ENCODE peak calls at places on chromosomes 4 and X, in eight cellular contexts. A is HCT116, L is prostate gland, Z is spleen, M is transverse colon, I is HepG2, S is stomach, P is K562. O is an unnamed sample. For H3K4me1, the result is how much of the 10 kb centered on the place peaks cover.

GRCh38 chr4:120080533-120080932 is 13.9 kb upstream of the MAD2L1 start:
- DNase-seq in A (no peak), L (no peak), Z (no peak), M (no peak), I (no peak), S (no peak), P (no peak), O (no peak)

GRCh38 chr4:183838987-183839712 is 66.0 kb upstream of the STOX2 start:
- DNase-seq in A (no peak), L (no peak), Z (no peak), M (no peak), I (no peak), S (no peak), P (no peak), O (no peak)

GRCh38 chr4:91824773-91825172 is 479.0 kb upstream of the GRID2 start:
- DNase-seq in A (no peak), L (no peak), Z (no peak), M (no peak), I (no peak), S (no peak), P (no peak), O (no peak)

GRCh38 chrX:150642421-150642820 is 50.8 kb upstream of the MTMR1 start:
- DNase-seq in A (no peak), L (no peak), Z (no peak), M (no peak), I (no peak), S (no peak), P (no peak), O (no peak)

GRCh38 chrX:139931646-139932076 is 1.2 kb downstream of the ATP11C start:
- DNase-seq in A (no peak), L (no peak), Z (peak), M (no peak), I (no peak), S (no peak), P (peak), O (peak)

GRCh38 chr4:37561803-37562207 is 124.4 kb downstream of the RELL1 start:
- DNase-seq in A (no peak), L (no peak), Z (no peak), M (no peak), I (peak), S (no peak), P (peak), O (no peak)

GRCh38 chr4:54930226-54930625 is 195.2 kb downstream of the KDR start:
- DNase-seq in A (no peak), L (no peak), Z (no peak), M (no peak), I (no peak), S (no peak), P (no peak), O (no peak)

GRCh38 chr4:44425614-44426208 is 22.9 kb downstream of the KCTD8 start:
- DNase-seq in A (no peak), L (no peak), Z (no peak), M (no peak), I (no peak), S (no peak), P (no peak), O (no peak)

GRCh38 chr4:104907991-104908390 is 238.7 kb upstream of the TET2 start:
- DNase-seq in A (no peak), L (no peak), Z (no peak), M (no peak), I (no peak), S (no peak), P (no peak), O (no peak)

GRCh38 chr4:157072002-157072401 is 3.9 kb upstream of the GLRB start:
- DNase-seq in A (no peak), L (no peak), Z (no peak), M (no peak), I (no peak), S (no peak), P (no peak), O (no peak)

GRCh38 chr4:24693636-24694035 is 101.7 kb upstream of the SOD3 start:
- DNase-seq in A (no peak), L (no peak), Z (no peak), M (no peak), I (no peak), S (no peak), P (no peak), O (no peak)

GRCh38 chr4:124931050-124931449 is 218.5 kb upstream of the ANKRD50 start:
- DNase-seq in A (no peak), L (no peak), Z (no peak), M (no peak), I (no peak), S (no peak), P (no peak), O (no peak)

GRCh38 chr4:1232661-1233621 is 16.0 kb downstream of the CTBP1 start:
- DNase-seq in A (no peak), L (no peak), Z (peak), M (no peak), I (no peak), S (no peak), P (no peak), O (peak)

GRCh38 chr4:1039493-1040343 is 28.3 kb downstream of the FGFRL1 start:
- DNase-seq in A (no peak), L (peak), Z (no peak), M (peak), I (no peak), S (peak), P (peak), O (no peak)

GRCh38 chrX:68114573-68115199 is 318.6 kb downstream of the OPHN1 start:
- DNase-seq in A (no peak), L (no peak), Z (no peak), M (peak), I (no peak), S (no peak), P (no peak), O (no peak)

GRCh38 chr4:131499139-131499873 is 1649.8 kb upstream of the PCDH10 start:
- DNase-seq in A (no peak), L (no peak), Z (no peak), M (no peak), I (no peak), S (no peak), P (no peak), O (no peak)

GRCh38 chr4:137861682-137862081 is 329.4 kb upstream of the PCDH18 start:
- DNase-seq in A (no peak), L (no peak), Z (no peak), M (no peak), I (no peak), S (no peak), P (peak), O (no peak)

GRCh38 chr4:117893207-117893606 is 141.1 kb upstream of the NDST3 start:
- DNase-seq in A (no peak), L (no peak), Z (no peak), M (no peak), I (no peak), S (no peak), P (no peak), O (no peak)

GRCh38 chr4:98642991-98643426 is 15.4 kb downstream of the TSPAN5 start:
- DNase-seq in A (peak), L (no peak), Z (no peak), M (no peak), I (peak), S (no peak), P (no peak), O (no peak)

GRCh38 chr4:77599378-77599777 is 6.2 kb upstream of the CXCL13 start:
- DNase-seq in A (peak), L (no peak), Z (no peak), M (no peak), I (peak), S (peak), P (peak), O (no peak)

GRCh38 chr4:61583696-61584095 is 383.6 kb downstream of the ADGRL3 start:
- DNase-seq in A (no peak), L (no peak), Z (no peak), M (no peak), I (no peak), S (no peak), P (no peak), O (no peak)

GRCh38 chr4:41029098-41029497 is 185.2 kb downstream of the APBB2 start:
- DNase-seq in A (no peak), L (no peak), Z (no peak), M (no peak), I (no peak), S (no peak), P (no peak), O (no peak)

GRCh38 chr4:146049802-146050201 is 111.2 kb upstream of the ZNF827 start:
- DNase-seq in A (no peak), L (no peak), Z (no peak), M (no peak), I (no peak), S (no peak), P (peak), O (no peak)

GRCh38 chrX:30060718-30061117 is 154.6 kb upstream of the MAGEB2 start:
- DNase-seq in A (peak), L (peak), Z (no peak), M (no peak), I (no peak), S (no peak), P (no peak), O (no peak)

GRCh38 chr4:108743021-108743420 is 19.8 kb downstream of the ETNPPL start:
- DNase-seq in A (no peak), L (no peak), Z (no peak), M (no peak), I (no peak), S (no peak), P (no peak), O (no peak)

GRCh38 chrX:115632455-115632854 is 71.5 kb downstream of the PLS3 start:
- DNase-seq in A (no peak), L (no peak), Z (no peak), M (no peak), I (no peak), S (no peak), P (no peak), O (no peak)

GRCh38 chr4:75213480-75213879 is 280.6 kb downstream of the PARM1 start:
- DNase-seq in A (no peak), L (no peak), Z (no peak), M (no peak), I (no peak), S (no peak), P (no peak), O (no peak)

GRCh38 chrX:2955281-2955680 is 26.1 kb upstream of the ARSD start:
- DNase-seq in A (no peak), L (no peak), Z (peak), M (no peak), I (no peak), S (no peak), P (no peak), O (no peak)

GRCh38 chr4:167966161-167966560 is 126.2 kb upstream of the ANXA10 start:
- DNase-seq in A (no peak), L (no peak), Z (no peak), M (no peak), I (no peak), S (no peak), P (no peak), O (no peak)

DNA sequence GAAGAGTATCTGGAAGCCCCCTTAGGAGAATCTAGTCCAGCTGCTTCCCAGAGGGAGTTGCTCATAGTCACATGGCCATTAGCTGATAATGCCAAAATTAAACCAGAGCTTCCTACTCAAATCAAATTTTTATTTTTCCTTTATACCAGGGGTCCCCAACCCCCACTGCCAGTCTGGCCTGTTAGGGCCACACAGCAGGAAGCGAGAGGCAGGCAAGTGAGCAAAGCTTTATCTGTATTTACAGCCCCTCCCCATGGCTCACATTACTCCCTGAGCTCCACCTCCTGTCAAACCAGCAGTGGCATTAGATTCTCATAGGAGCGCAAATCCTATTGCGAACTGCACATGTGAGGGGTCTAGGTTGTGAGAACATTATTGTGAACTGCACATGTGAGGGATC is 19.2 kb upstream of the TNIP3 start:
- DNase-seq in A (no peak), L (no peak), Z (no peak), M (no peak), I (no peak), S (no peak), P (no peak), O (no peak)
- H3K4me1 ChIP-seq in A (under half), L (under half), Z (under half), M (under half), I (under half), S (under half), P (under half), O (under half)

GRCh38 chrX:13092455-13092941 is 48.1 kb upstream of the FAM9C start:
- DNase-seq in A (no peak), L (no peak), Z (peak), M (peak), I (no peak), S (peak), P (no peak), O (no peak)
- TF ChIP-seq POLR2AphosphoS5 in A (no peak), L (no peak), Z (peak), M (peak), I (no peak), S (peak), P (no peak), O (no peak)

GRCh38 chr4:151227731-151228130 is 49.2 kb upstream of the PRSS48 start:
- DNase-seq in A (no peak), L (no peak), Z (no peak), M (peak), I (no peak), S (no peak), P (no peak), O (peak)
- TF ChIP-seq POLR2A in A (no peak), L (no peak), Z (no peak), M (no peak), I (no peak), S (no peak), P (no peak), O (peak)

GRCh38 chrX:40852573-40852972 is 117.2 kb upstream of the MED14 start:
- DNase-seq in A (no peak), L (no peak), Z (no peak), M (no peak), I (no peak), S (no peak), P (no peak), O (no peak)
- H3K4me1 ChIP-seq in A (under half), L (under half), Z (under half), M (under half), I (under half), S (under half), P (under half), O (under half)

GRCh38 chrX:20063716-20064351 is 52.9 kb downstream of the MAP7D2 start:
- DNase-seq in A (no peak), L (no peak), Z (no peak), M (no peak), I (no peak), S (no peak), P (peak), O (no peak)

GRCh38 chrX:20066968-20067708 is 49.6 kb downstream of the MAP7D2 start:
- DNase-seq in A (peak), L (peak), Z (no peak), M (peak), I (peak), S (no peak), P (peak), O (no peak)

GRCh38 chrX:20063153-20063552 is 53.6 kb downstream of the MAP7D2 start:
- DNase-seq in A (no peak), L (no peak), Z (no peak), M (no peak), I (no peak), S (no peak), P (no peak), O (no peak)

GRCh38 chrX:20071511-20072079 is 45.1 kb downstream of the MAP7D2 start:
- DNase-seq in A (no peak), L (no peak), Z (no peak), M (no peak), I (peak), S (no peak), P (no peak), O (no peak)

GRCh38 chrX:20067709-20068315 is 48.9 kb downstream of the MAP7D2 start:
- DNase-seq in A (peak), L (peak), Z (no peak), M (peak), I (no peak), S (peak), P (no peak), O (peak)
- TF ChIP-seq POLR2AphosphoS5 in A (no peak), L (peak), Z (no peak), M (no peak), I (no peak), S (peak), P (no peak), O (no peak)

DNA sequence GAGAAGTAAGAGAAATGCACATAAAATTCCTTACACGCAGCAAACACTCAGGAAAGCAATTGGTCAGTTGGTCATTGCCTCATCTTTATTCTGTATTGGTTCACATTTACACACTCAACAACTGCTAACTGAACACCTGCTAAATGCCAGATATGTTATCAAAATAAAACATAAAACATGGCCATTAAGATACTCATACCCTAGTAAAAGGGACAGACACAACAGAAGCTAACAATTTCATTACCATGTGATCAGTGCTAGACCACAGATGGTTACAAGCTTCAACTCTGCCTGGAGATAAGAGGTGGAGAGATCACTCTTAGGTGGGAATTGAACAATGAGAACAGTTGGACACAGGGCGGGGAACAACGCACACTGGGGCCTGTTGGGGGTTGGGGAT is 26.2 kb downstream of the TEC start:
- DNase-seq in A (no peak), L (no peak), Z (no peak), M (no peak), I (no peak), S (no peak), P (peak), O (no peak)
- TF ChIP-seq POLR2A in A (no peak), L (no peak), Z (no peak), M (no peak), I (no peak), S (no peak), P (no peak), O (no peak)

GRCh38 chr4:152073738-152074137 is 312.9 kb upstream of the GATB start:
- DNase-seq in A (no peak), L (no peak), Z (no peak), M (no peak), I (no peak), S (no peak), P (no peak), O (no peak)
- H3K4me1 ChIP-seq in A (under half), L (under half), Z (under half), M (under half), I (under half), S (under half), P (under half), O (under half)

GRCh38 chrX:70293621-70294020 is 3.7 kb downstream of the KIF4A start:
- DNase-seq in A (no peak), L (no peak), Z (no peak), M (no peak), I (no peak), S (no peak), P (no peak), O (no peak)

GRCh38 chrX:70289168-70289792 is 447 bp downstream of the PDZD11 start:
- DNase-seq in A (no peak), L (no peak), Z (no peak), M (no peak), I (no peak), S (no peak), P (no peak), O (no peak)

GRCh38 chrX:70292788-70293187 is 2.9 kb downstream of the KIF4A start:
- DNase-seq in A (no peak), L (no peak), Z (no peak), M (no peak), I (peak), S (no peak), P (no peak), O (no peak)

GRCh38 chrX:70289793-70290770 is at the start of the genes KIF4A and PDZD11:
- DNase-seq in A (peak), L (peak), Z (peak), M (peak), I (peak), S (peak), P (peak), O (peak)
- TF ChIP-seq POLR2AphosphoS5 in A (peak), L (peak), Z (peak), M (peak), I (peak), S (peak), P (peak), O (no peak)

DNA sequence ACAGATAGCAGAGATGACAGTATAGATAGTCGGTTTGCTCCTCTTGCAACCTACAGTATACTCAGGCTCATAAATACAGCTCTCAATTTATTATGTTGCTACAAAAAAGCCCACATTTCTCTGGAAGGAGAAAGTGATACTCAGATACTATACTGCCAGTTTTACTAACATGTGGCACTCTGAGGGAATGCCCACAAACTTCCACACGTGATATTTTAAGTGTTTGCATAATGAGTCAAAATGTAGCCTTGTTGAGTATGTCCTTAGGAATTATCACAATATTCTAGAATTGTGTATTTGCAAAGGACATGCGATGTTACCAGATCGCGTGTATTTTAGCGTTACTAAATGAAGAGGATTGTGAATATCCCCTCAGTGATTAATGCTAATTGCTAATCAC is 929.1 kb downstream of the STIM2 start:
- DNase-seq in A (no peak), L (no peak), Z (no peak), M (no peak), I (no peak), S (no peak), P (no peak), O (no peak)
- TF ChIP-seq POLR2A in A (no peak), L (no peak), Z (no peak), M (no peak), I (no peak), S (no peak), P (no peak), O (no peak)